ENCODE peak calls at places on chromosomes 2 and 18, in ten cellular contexts. One of them, this sample, is unnamed.

GRCh38 chr2:167134381-167135072 is 246.2 kb downstream of the XIRP2 start:
- DNase-seq in NCI-H510A: no peak
- DNase-seq in upper lobe of right lung: no peak
- DNase-seq in Daoy: peak
- DNase-seq in iPS-NIHi11: no peak
- DNase-seq in K562: no peak
- DNase-seq in non-pigmented ciliary epithelial cell: peak
- DNase-seq in endothelial cell of umbilical vein: peak
- DNase-seq in NCI-H1105 treated with DMSO at 0.1 percent for 48 hours: peak
- DNase-seq in T-helper 9 cell: no peak
- DNase-seq in this sample: no peak

GRCh38 chr2:71798266-71799012 is 345.1 kb downstream of the DYSF start:
- DNase-seq in non-pigmented ciliary epithelial cell: no peak
- DNase-seq in Daoy: peak
- DNase-seq in iPS-NIHi11: peak
- DNase-seq in endothelial cell of umbilical vein: peak
- DNase-seq in upper lobe of right lung: no peak
- DNase-seq in NCI-H1105 treated with DMSO at 0.1 percent for 48 hours: no peak
- DNase-seq in T-helper 9 cell: no peak
- DNase-seq in K562: peak
- DNase-seq in NCI-H510A: no peak
- DNase-seq in this sample: peak

GRCh38 chr2:177030391-177031000 is 182.1 kb upstream of the HNRNPA3 start:
- DNase-seq in iPS-NIHi11: no peak
- DNase-seq in endothelial cell of umbilical vein: no peak
- DNase-seq in upper lobe of right lung: no peak
- DNase-seq in Daoy: no peak
- DNase-seq in non-pigmented ciliary epithelial cell: no peak
- DNase-seq in NCI-H510A: no peak
- DNase-seq in NCI-H1105 treated with DMSO at 0.1 percent for 48 hours: peak
- DNase-seq in K562: no peak
- DNase-seq in T-helper 9 cell: no peak
- DNase-seq in this sample: no peak

GRCh38 chr2:238974510-238975166 is 126.8 kb downstream of the TWIST2 start:
- DNase-seq in iPS-NIHi11: peak
- DNase-seq in T-helper 9 cell: no peak
- DNase-seq in Daoy: peak
- DNase-seq in upper lobe of right lung: no peak
- DNase-seq in endothelial cell of umbilical vein: peak
- DNase-seq in NCI-H510A: no peak
- DNase-seq in NCI-H1105 treated with DMSO at 0.1 percent for 48 hours: no peak
- DNase-seq in non-pigmented ciliary epithelial cell: peak
- DNase-seq in K562: no peak
- DNase-seq in this sample: no peak

GRCh38 chr2:150495993-150496627 is 8.6 kb upstream of the RND3 start:
- DNase-seq in upper lobe of right lung: no peak
- DNase-seq in NCI-H510A: no peak
- DNase-seq in non-pigmented ciliary epithelial cell: peak
- DNase-seq in endothelial cell of umbilical vein: peak
- DNase-seq in NCI-H1105 treated with DMSO at 0.1 percent for 48 hours: no peak
- DNase-seq in Daoy: peak
- DNase-seq in iPS-NIHi11: no peak
- DNase-seq in K562: no peak
- DNase-seq in T-helper 9 cell: no peak
- DNase-seq in this sample: no peak

GRCh38 chr2:9382604-9383235 is 40.6 kb downstream of the ITGB1BP1 start:
- DNase-seq in K562: no peak
- DNase-seq in endothelial cell of umbilical vein: no peak
- DNase-seq in NCI-H510A: no peak
- DNase-seq in T-helper 9 cell: no peak
- DNase-seq in upper lobe of right lung: peak
- DNase-seq in NCI-H1105 treated with DMSO at 0.1 percent for 48 hours: no peak
- DNase-seq in Daoy: no peak
- DNase-seq in non-pigmented ciliary epithelial cell: no peak
- DNase-seq in iPS-NIHi11: no peak
- DNase-seq in this sample: no peak

GRCh38 chr2:239204876-239205468 is 195.8 kb downstream of the HDAC4 start:
- DNase-seq in non-pigmented ciliary epithelial cell: no peak
- DNase-seq in Daoy: no peak
- DNase-seq in K562: no peak
- DNase-seq in NCI-H510A: no peak
- DNase-seq in iPS-NIHi11: no peak
- DNase-seq in upper lobe of right lung: peak
- DNase-seq in endothelial cell of umbilical vein: no peak
- DNase-seq in NCI-H1105 treated with DMSO at 0.1 percent for 48 hours: no peak
- DNase-seq in T-helper 9 cell: no peak
- DNase-seq in this sample: no peak

GRCh38 chr18:7038330-7038846 is 79.2 kb downstream of the LAMA1 start:
- DNase-seq in K562: peak
- DNase-seq in endothelial cell of umbilical vein: peak
- DNase-seq in upper lobe of right lung: peak
- DNase-seq in T-helper 9 cell: no peak
- DNase-seq in Daoy: peak
- DNase-seq in NCI-H510A: peak
- DNase-seq in NCI-H1105 treated with DMSO at 0.1 percent for 48 hours: peak
- DNase-seq in non-pigmented ciliary epithelial cell: peak
- DNase-seq in iPS-NIHi11: peak
- DNase-seq in this sample: peak

GRCh38 chr2:236971131-236971850 is 114.4 kb upstream of the COPS8 start:
- DNase-seq in upper lobe of right lung: peak
- DNase-seq in endothelial cell of umbilical vein: no peak
- DNase-seq in NCI-H510A: no peak
- DNase-seq in non-pigmented ciliary epithelial cell: no peak
- DNase-seq in NCI-H1105 treated with DMSO at 0.1 percent for 48 hours: no peak
- DNase-seq in Daoy: no peak
- DNase-seq in T-helper 9 cell: no peak
- DNase-seq in K562: no peak
- DNase-seq in iPS-NIHi11: no peak
- DNase-seq in this sample: no peak

GRCh38 chr2:175804130-175804529 is 197.9 kb downstream of the LNPK start:
- DNase-seq in upper lobe of right lung: no peak
- DNase-seq in non-pigmented ciliary epithelial cell: no peak
- DNase-seq in NCI-H510A: peak
- DNase-seq in endothelial cell of umbilical vein: no peak
- DNase-seq in T-helper 9 cell: no peak
- DNase-seq in Daoy: no peak
- DNase-seq in NCI-H1105 treated with DMSO at 0.1 percent for 48 hours: no peak
- DNase-seq in K562: no peak
- DNase-seq in iPS-NIHi11: no peak
- DNase-seq in this sample: peak

GRCh38 chr2:111665551-111666116 is 218.4 kb downstream of the ANAPC1 start:
- DNase-seq in NCI-H1105 treated with DMSO at 0.1 percent for 48 hours: no peak
- DNase-seq in Daoy: no peak
- DNase-seq in NCI-H510A: no peak
- DNase-seq in K562: peak
- DNase-seq in endothelial cell of umbilical vein: no peak
- DNase-seq in upper lobe of right lung: no peak
- DNase-seq in non-pigmented ciliary epithelial cell: no peak
- DNase-seq in iPS-NIHi11: no peak
- DNase-seq in T-helper 9 cell: no peak
- DNase-seq in this sample: no peak

GRCh38 chr18:12851709-12852108 is 32.3 kb downstream of the PTPN2 start:
- DNase-seq in non-pigmented ciliary epithelial cell: no peak
- DNase-seq in Daoy: no peak
- DNase-seq in NCI-H510A: no peak
- DNase-seq in iPS-NIHi11: no peak
- DNase-seq in T-helper 9 cell: no peak
- DNase-seq in upper lobe of right lung: no peak
- DNase-seq in K562: no peak
- DNase-seq in endothelial cell of umbilical vein: no peak
- DNase-seq in NCI-H1105 treated with DMSO at 0.1 percent for 48 hours: no peak
- DNase-seq in this sample: no peak

GRCh38 chr2:151771599-151772358 is 37.5 kb upstream of the NEB start:
- DNase-seq in non-pigmented ciliary epithelial cell: no peak
- DNase-seq in iPS-NIHi11: no peak
- DNase-seq in Daoy: no peak
- DNase-seq in K562: no peak
- DNase-seq in NCI-H1105 treated with DMSO at 0.1 percent for 48 hours: no peak
- DNase-seq in NCI-H510A: no peak
- DNase-seq in T-helper 9 cell: no peak
- DNase-seq in endothelial cell of umbilical vein: no peak
- DNase-seq in upper lobe of right lung: no peak
- DNase-seq in this sample: no peak

GRCh38 chr18:63207154-63207790 is 112.3 kb downstream of the BCL2 start:
- DNase-seq in non-pigmented ciliary epithelial cell: no peak
- DNase-seq in K562: no peak
- DNase-seq in T-helper 9 cell: no peak
- DNase-seq in Daoy: no peak
- DNase-seq in NCI-H510A: peak
- DNase-seq in iPS-NIHi11: no peak
- DNase-seq in endothelial cell of umbilical vein: no peak
- DNase-seq in NCI-H1105 treated with DMSO at 0.1 percent for 48 hours: peak
- DNase-seq in upper lobe of right lung: no peak
- DNase-seq in this sample: no peak

GRCh38 chr2:190357596-190357995 is 14.2 kb downstream of the INPP1 start:
- DNase-seq in Daoy: no peak
- DNase-seq in iPS-NIHi11: no peak
- DNase-seq in endothelial cell of umbilical vein: no peak
- DNase-seq in upper lobe of right lung: no peak
- DNase-seq in NCI-H1105 treated with DMSO at 0.1 percent for 48 hours: no peak
- DNase-seq in K562: no peak
- DNase-seq in non-pigmented ciliary epithelial cell: no peak
- DNase-seq in NCI-H510A: no peak
- DNase-seq in T-helper 9 cell: no peak
- DNase-seq in this sample: no peak

GRCh38 chr2:151638188-151638933 is 95.9 kb downstream of the NEB start:
- DNase-seq in NCI-H1105 treated with DMSO at 0.1 percent for 48 hours: no peak
- DNase-seq in T-helper 9 cell: peak
- DNase-seq in K562: no peak
- DNase-seq in iPS-NIHi11: no peak
- DNase-seq in NCI-H510A: no peak
- DNase-seq in Daoy: peak
- DNase-seq in non-pigmented ciliary epithelial cell: no peak
- DNase-seq in endothelial cell of umbilical vein: peak
- DNase-seq in upper lobe of right lung: no peak
- DNase-seq in this sample: no peak

GRCh38 chr2:195406886-195407603 is 250.0 kb upstream of the SLC39A10 start:
- DNase-seq in Daoy: peak
- DNase-seq in T-helper 9 cell: no peak
- DNase-seq in K562: peak
- DNase-seq in upper lobe of right lung: no peak
- DNase-seq in NCI-H510A: no peak
- DNase-seq in non-pigmented ciliary epithelial cell: no peak
- DNase-seq in NCI-H1105 treated with DMSO at 0.1 percent for 48 hours: no peak
- DNase-seq in iPS-NIHi11: no peak
- DNase-seq in endothelial cell of umbilical vein: no peak
- DNase-seq in this sample: no peak

GRCh38 chr2:189439342-189439741 is 1.9 kb upstream of the WDR75 start:
- DNase-seq in iPS-NIHi11: no peak
- DNase-seq in upper lobe of right lung: no peak
- DNase-seq in NCI-H510A: no peak
- DNase-seq in non-pigmented ciliary epithelial cell: no peak
- DNase-seq in Daoy: no peak
- DNase-seq in endothelial cell of umbilical vein: no peak
- DNase-seq in T-helper 9 cell: no peak
- DNase-seq in NCI-H1105 treated with DMSO at 0.1 percent for 48 hours: no peak
- DNase-seq in K562: no peak
- DNase-seq in this sample: no peak

GRCh38 chr2:127634066-127634617 is 11.8 kb upstream of the GPR17 start:
- DNase-seq in Daoy: no peak
- DNase-seq in T-helper 9 cell: no peak
- DNase-seq in NCI-H1105 treated with DMSO at 0.1 percent for 48 hours: no peak
- DNase-seq in iPS-NIHi11: no peak
- DNase-seq in NCI-H510A: no peak
- DNase-seq in upper lobe of right lung: no peak
- DNase-seq in non-pigmented ciliary epithelial cell: no peak
- DNase-seq in K562: no peak
- DNase-seq in endothelial cell of umbilical vein: no peak
- DNase-seq in this sample: no peak

This sample was measured in HuH-7.